ENCODE peak calls at places on chromosomes 6 and 20, in four cellular contexts. K is stromal cell of bone marrow, A is psoas muscle, N is neural progenitor cell. J is an unnamed sample.

GRCh38 chr20:2333821-2334220 is 38.0 kb downstream of the TGM3 start:
- DNase-seq in K (no peak), A (no peak), N (no peak), J (no peak)

GRCh38 chr6:16575655-16576054 is 185.6 kb downstream of the ATXN1 start:
- DNase-seq in K (no peak), A (no peak), N (no peak), J (no peak)

GRCh38 chr20:57040924-57041323 is 225.5 kb downstream of the BMP7 start:
- DNase-seq in K (no peak), A (no peak), N (no peak), J (no peak)

GRCh38 chr6:107712523-107713213 is 111.4 kb downstream of the SCML4 start:
- DNase-seq in K (no peak), A (no peak), N (no peak), J (no peak)

GRCh38 chr6:53741417-53741816 is 53.4 kb upstream of the LRRC1 start:
- DNase-seq in K (no peak), A (no peak), N (no peak), J (peak)

GRCh38 chr20:39458452-39458851 is 496.3 kb downstream of the DHX35 start:
- DNase-seq in K (no peak), A (no peak), N (no peak), J (no peak)

GRCh38 chr20:56359212-56360132 is 698 bp downstream of the FAM210B start:
- DNase-seq in K (peak), A (peak), N (peak), J (peak)

GRCh38 chr20:1539816-1540215 is 17.7 kb downstream of the SIRPD start:
- DNase-seq in K (no peak), A (no peak), N (no peak), J (no peak)

GRCh38 chr6:132400641-132401119 is 595 bp downstream of the MOXD1 start:
- DNase-seq in K (no peak), A (no peak), N (peak), J (peak)

GRCh38 chr20:57260065-57260958 is 6.1 kb downstream of the BMP7 start:
- DNase-seq in K (no peak), A (no peak), N (peak), J (no peak)

GRCh38 chr20:50513169-50514034 is 3.2 kb downstream of the PTPN1 start:
- DNase-seq in K (peak), A (no peak), N (no peak), J (no peak)

GRCh38 chr20:18299364-18299763 is 11.0 kb downstream of the ZNF133 start:
- DNase-seq in K (no peak), A (no peak), N (no peak), J (no peak)

GRCh38 chr6:72748759-72749158 is 126.9 kb downstream of the KCNQ5 start:
- DNase-seq in K (peak), A (no peak), N (no peak), J (no peak)

GRCh38 chr6:168640738-168641137 is 199.8 kb downstream of the SMOC2 start:
- DNase-seq in K (peak), A (no peak), N (no peak), J (no peak)

GRCh38 chr6:15536201-15536955 is 126.5 kb downstream of the DTNBP1 start:
- DNase-seq in K (no peak), A (no peak), N (no peak), J (no peak)